ENCODE peak calls at places on chromosomes 11 and 22, in nine cellular contexts. O is tibial nerve, B is GM10248, L is H9, T is dorsolateral prefrontal cortex, A is prostate gland, D is AG09309, X is GM23338, N is type B pancreatic cell. R is an unnamed sample.

GRCh38 chr11:57792870-57793269 is 31.3 kb downstream of the CTNND1 start:
- DNase-seq in T (no peak), B (no peak), O (no peak), N (no peak), A (no peak), L (no peak), D (no peak), X (no peak), R (no peak)

GRCh38 chr11:118321386-118322082 is 17.0 kb downstream of the CD3E start:
- DNase-seq in O (no peak), L (no peak), N (no peak), X (no peak), B (no peak), A (no peak), D (no peak), T (no peak), R (no peak)

GRCh38 chr11:71102251-71102995 is 150.0 kb downstream of the SHANK2 start:
- DNase-seq in N (no peak), B (no peak), T (no peak), D (no peak), X (no peak), A (no peak), L (no peak), O (no peak), R (no peak)

GRCh38 chr11:86931965-86932332 is 23.2 kb downstream of the FZD4 start:
- DNase-seq in T (no peak), B (no peak), X (no peak), A (no peak), D (no peak), O (no peak), L (no peak), N (no peak), R (no peak)

GRCh38 chr11:17277024-17277584 is 565 bp downstream of the NUCB2 start:
- DNase-seq in L (no peak), N (no peak), B (peak), O (no peak), A (peak), D (no peak), T (no peak), X (peak), R (no peak)

GRCh38 chr11:105718641-105719040 is 108.8 kb downstream of the GRIA4 start:
- DNase-seq in X (peak), D (no peak), B (no peak), L (no peak), T (no peak), N (no peak), A (no peak), O (no peak), R (no peak)

GRCh38 chr22:45006873-45007246 is 2.9 kb downstream of the PHF21B start:
- DNase-seq in D (no peak), T (peak), B (no peak), X (peak), L (no peak), N (no peak), A (peak), O (no peak), R (peak)

GRCh38 chr22:20882855-20883254 is 24.0 kb downstream of the SNAP29 start:
- DNase-seq in O (no peak), A (no peak), T (no peak), B (no peak), L (no peak), N (no peak), X (no peak), D (no peak), R (no peak)

GRCh38 chr11:133176748-133177147 is 355.6 kb downstream of the OPCML start:
- DNase-seq in T (no peak), N (no peak), B (no peak), O (no peak), A (no peak), X (no peak), L (no peak), D (no peak), R (no peak)

GRCh38 chr11:116871248-116871647 is 33.8 kb upstream of the APOA1 start:
- DNase-seq in D (peak), L (no peak), A (no peak), B (no peak), O (no peak), N (no peak), X (no peak), T (no peak), R (no peak)

GRCh38 chr11:131694526-131695424 is 324.4 kb downstream of the NTM start:
- DNase-seq in O (peak), A (peak), D (no peak), L (peak), B (peak), N (peak), T (peak), X (peak), R (peak)

GRCh38 chr22:33894036-33894435 is 26.2 kb downstream of the LARGE1 start:
- DNase-seq in X (no peak), D (no peak), T (no peak), A (no peak), O (no peak), N (no peak), B (no peak), L (no peak), R (no peak)

GRCh38 chr22:29816128-29816527 is 21.9 kb downstream of the ASCC2 start:
- DNase-seq in D (no peak), L (no peak), X (no peak), B (no peak), N (no peak), A (no peak), O (no peak), T (no peak), R (no peak)

GRCh38 chr11:11966826-11967668 is 41.4 kb downstream of the DKK3 start:
- DNase-seq in B (peak), L (peak), N (peak), A (peak), D (no peak), O (peak), T (peak), X (peak), R (peak)

GRCh38 chr11:115927823-115928329 is 423.7 kb upstream of the CADM1 start:
- DNase-seq in D (no peak), X (no peak), A (no peak), N (no peak), T (no peak), O (no peak), L (no peak), B (peak), R (no peak)

GRCh38 chr11:70662691-70663098 is 264.4 kb downstream of the CTTN start:
- DNase-seq in D (no peak), A (no peak), X (peak), T (no peak), L (peak), N (no peak), B (no peak), O (no peak), R (no peak)

GRCh38 chr11:17432041-17432440 is 43.6 kb upstream of the KCNJ11 start:
- DNase-seq in D (no peak), N (no peak), A (no peak), L (no peak), T (no peak), X (no peak), O (no peak), B (no peak), R (no peak)

GRCh38 chr22:20803696-20804324 is 29.9 kb downstream of the SERPIND1 start:
- DNase-seq in T (peak), D (no peak), N (no peak), O (no peak), A (no peak), L (peak), X (peak), B (peak), R (peak)

GRCh38 chr22:31504282-31504681 is 7.9 kb downstream of the SFI1 start:
- DNase-seq in L (no peak), O (no peak), B (no peak), X (no peak), N (no peak), T (no peak), A (no peak), D (no peak), R (no peak)

GRCh38 chr22:18065256-18065655 is 12.5 kb upstream of the PEX26 start:
- DNase-seq in A (no peak), L (peak), T (no peak), O (no peak), X (peak), B (no peak), D (no peak), N (no peak), R (no peak)

GRCh38 chr11:67195971-67196418 is 70.3 kb upstream of the GRK2 start:
- DNase-seq in D (peak), L (no peak), N (no peak), B (no peak), T (no peak), O (no peak), X (peak), A (no peak), R (no peak)

GRCh38 chr22:37634505-37635002 is 4.9 kb upstream of the SH3BP1 start:
- DNase-seq in O (no peak), N (no peak), X (peak), D (no peak), B (no peak), L (no peak), A (no peak), T (no peak), R (no peak)

GRCh38 chr22:46000081-46001027 is 23.4 kb upstream of the WNT7B start:
- DNase-seq in D (no peak), T (no peak), X (no peak), N (no peak), B (no peak), A (no peak), O (no peak), L (no peak), R (no peak)

GRCh38 chr11:72239296-72239848 is 4.6 kb downstream of the PHOX2A start:
- DNase-seq in O (no peak), D (no peak), L (peak), A (no peak), N (no peak), B (peak), X (peak), T (no peak), R (no peak)

GRCh38 chr11:30683176-30683575 is 97.0 kb upstream of the MPPED2 start:
- DNase-seq in T (no peak), D (no peak), N (no peak), X (no peak), A (no peak), O (no peak), L (no peak), B (no peak), R (no peak)

GRCh38 chr11:47393163-47394049 is 15.0 kb upstream of the SLC39A13 start:
- DNase-seq in B (peak), A (no peak), O (no peak), L (peak), X (no peak), N (no peak), D (no peak), T (no peak), R (no peak)

GRCh38 chr22:35411112-35411511 is 11.2 kb downstream of the MCM5 start:
- DNase-seq in X (no peak), A (no peak), O (no peak), T (no peak), N (no peak), B (peak), D (no peak), L (no peak), R (no peak)

GRCh38 chr11:32172771-32173170 is 81.9 kb downstream of the RCN1 start:
- DNase-seq in X (peak), O (no peak), N (no peak), B (no peak), D (no peak), L (no peak), T (no peak), A (peak), R (no peak)

GRCh38 chr22:27218521-27218920 is 561.1 kb downstream of the MIAT start:
- DNase-seq in L (no peak), X (no peak), B (no peak), T (no peak), N (no peak), D (no peak), A (no peak), O (no peak), R (no peak)

GRCh38 chr11:87301785-87302540 is 264.2 kb downstream of the TMEM135 start:
- DNase-seq in X (peak), A (no peak), T (no peak), B (no peak), D (no peak), L (no peak), O (no peak), N (no peak), R (no peak)

GRCh38 chr11:68503792-68504191 is 43.2 kb downstream of the PPP6R3 start:
- DNase-seq in B (no peak), N (no peak), A (no peak), O (no peak), T (no peak), L (no peak), D (no peak), X (no peak), R (no peak)

GRCh38 chr22:38315801-38316339 is 1.4 kb downstream of the CSNK1E start:
- DNase-seq in D (no peak), T (no peak), L (no peak), B (no peak), A (no peak), X (no peak), O (no peak), N (no peak), R (no peak)

GRCh38 chr11:131910491-131911387 is 540.3 kb downstream of the NTM start:
- DNase-seq in A (no peak), X (peak), B (peak), T (no peak), O (no peak), L (peak), D (no peak), N (no peak), R (peak)

GRCh38 chr11:60782393-60783140 is 2.6 kb upstream of the MS4A10 start:
- DNase-seq in D (no peak), N (no peak), A (no peak), L (no peak), O (no peak), T (no peak), B (no peak), X (no peak), R (no peak)

GRCh38 chr22:44702479-44703219 is 645 bp downstream of the PRR5 start:
- DNase-seq in O (no peak), B (no peak), X (peak), T (no peak), N (no peak), D (no peak), L (peak), A (peak), R (peak)

GRCh38 chr11:18527512-18527911 is 770 bp upstream of the TSG101 start:
- DNase-seq in X (no peak), O (no peak), L (no peak), N (no peak), B (no peak), D (peak), A (no peak), T (no peak), R (no peak)

GRCh38 chr11:72950685-72951084 is 136.5 kb downstream of the ATG16L2 start:
- DNase-seq in B (no peak), X (peak), N (no peak), T (no peak), A (no peak), O (no peak), L (no peak), D (no peak), R (no peak)

GRCh38 chr22:27405672-27406388 is 395.7 kb downstream of the MN1 start:
- DNase-seq in B (peak), X (peak), T (peak), A (peak), L (peak), N (no peak), O (peak), D (no peak), R (peak)

GRCh38 chr11:19259487-19260345 is 19.0 kb upstream of the E2F8 start:
- DNase-seq in D (no peak), B (peak), L (peak), N (no peak), X (peak), T (peak), O (peak), A (peak), R (peak)

DNA sequence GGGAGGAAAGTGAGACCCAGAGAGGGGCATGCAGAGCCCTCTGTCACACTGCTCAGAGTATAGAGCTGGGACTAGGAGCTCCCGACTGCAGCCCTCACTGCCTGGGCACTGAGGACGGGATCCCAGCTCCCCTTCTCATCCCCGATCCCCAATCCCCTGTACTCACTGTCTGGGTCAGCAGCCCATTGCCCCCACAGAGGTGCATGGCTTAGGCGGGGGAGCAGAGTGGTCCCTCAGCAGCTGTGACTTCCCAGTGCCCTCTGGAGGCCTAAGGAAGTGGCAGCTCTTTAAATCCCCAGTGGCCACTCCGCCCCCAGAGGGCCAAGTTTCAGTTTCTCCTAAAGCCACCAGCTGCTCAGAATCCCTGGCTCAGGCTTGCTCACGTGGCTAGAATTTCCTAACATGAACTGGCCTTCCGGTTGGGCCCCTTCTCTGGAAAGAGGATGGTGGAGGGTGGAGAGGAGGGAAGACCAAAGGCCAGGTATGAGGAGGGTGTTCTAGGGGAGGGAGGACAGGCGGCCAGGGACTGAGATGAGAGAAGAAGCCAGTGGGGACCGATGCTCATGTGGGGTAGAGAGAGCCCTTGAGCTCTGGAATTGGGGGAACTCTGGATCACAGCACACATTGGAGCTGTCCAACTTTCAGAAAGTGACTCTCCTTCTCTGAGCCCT is at the start of gene BATF2:
- DNase-seq in D (peak), T (no peak), N (no peak), A (peak), X (peak), L (peak), O (peak), B (peak), R (no peak)
- TF ChIP-seq CTCF in D (peak), T (peak), N (peak), A (no peak), X (peak), L (peak), O (peak), B (peak), R (peak)

GRCh38 chr11:79321282-79321681 is 119.5 kb downstream of the TENM4 start:
- DNase-seq in X (no peak), N (no peak), T (no peak), D (peak), B (no peak), L (no peak), A (no peak), O (no peak), R (no peak)
- TF ChIP-seq CTCF in X (no peak), N (no peak), T (no peak), D (no peak), B (no peak), L (no peak), A (no peak), O (no peak), R (no peak)

DNA sequence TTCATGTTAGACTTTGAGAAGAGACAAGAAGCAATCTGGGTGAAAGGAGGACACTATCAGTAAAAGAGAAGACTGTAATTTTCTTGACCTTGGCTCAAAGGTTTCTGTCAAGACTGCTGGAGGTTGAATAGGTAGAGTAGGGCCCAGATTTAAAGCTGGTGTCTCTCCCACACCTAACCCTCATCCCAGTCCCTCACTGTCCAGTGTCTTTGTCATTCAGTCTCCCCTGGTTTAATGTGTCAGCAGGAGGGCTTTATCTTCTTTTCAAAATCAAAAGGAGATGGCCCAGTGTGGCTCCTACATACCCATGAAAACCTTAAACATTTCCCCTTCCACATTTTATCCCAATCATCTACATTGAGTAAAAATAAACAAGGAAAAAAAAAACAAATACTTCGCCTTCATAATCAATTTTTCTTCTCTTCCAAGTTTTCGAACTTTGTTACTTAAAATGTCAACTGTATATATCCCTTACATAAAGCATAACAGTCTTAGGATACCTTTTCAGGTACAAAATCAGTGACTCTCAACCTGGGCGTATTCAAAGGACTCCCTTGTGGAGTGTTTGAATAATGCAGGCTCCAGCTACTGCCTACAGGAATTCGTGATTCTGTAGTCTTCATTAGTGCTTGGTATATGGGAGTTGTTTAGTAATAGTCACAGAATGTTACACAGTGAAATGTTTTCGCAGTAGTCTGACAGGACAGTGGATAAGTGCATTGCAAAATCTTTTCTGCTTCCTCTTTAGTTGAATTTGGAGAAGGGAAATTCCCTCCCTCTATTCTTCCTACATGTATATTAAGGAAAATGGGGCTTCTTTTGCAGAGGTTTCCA is 87.2 kb downstream of the FAT3 start:
- DNase-seq in X (peak), L (peak), D (no peak), N (no peak), T (no peak), A (no peak), B (no peak), O (no peak), R (no peak)
- TF ChIP-seq CTCF in X (peak), L (peak), D (no peak), N (peak), T (no peak), A (no peak), B (no peak), O (no peak), R (peak)

DNA sequence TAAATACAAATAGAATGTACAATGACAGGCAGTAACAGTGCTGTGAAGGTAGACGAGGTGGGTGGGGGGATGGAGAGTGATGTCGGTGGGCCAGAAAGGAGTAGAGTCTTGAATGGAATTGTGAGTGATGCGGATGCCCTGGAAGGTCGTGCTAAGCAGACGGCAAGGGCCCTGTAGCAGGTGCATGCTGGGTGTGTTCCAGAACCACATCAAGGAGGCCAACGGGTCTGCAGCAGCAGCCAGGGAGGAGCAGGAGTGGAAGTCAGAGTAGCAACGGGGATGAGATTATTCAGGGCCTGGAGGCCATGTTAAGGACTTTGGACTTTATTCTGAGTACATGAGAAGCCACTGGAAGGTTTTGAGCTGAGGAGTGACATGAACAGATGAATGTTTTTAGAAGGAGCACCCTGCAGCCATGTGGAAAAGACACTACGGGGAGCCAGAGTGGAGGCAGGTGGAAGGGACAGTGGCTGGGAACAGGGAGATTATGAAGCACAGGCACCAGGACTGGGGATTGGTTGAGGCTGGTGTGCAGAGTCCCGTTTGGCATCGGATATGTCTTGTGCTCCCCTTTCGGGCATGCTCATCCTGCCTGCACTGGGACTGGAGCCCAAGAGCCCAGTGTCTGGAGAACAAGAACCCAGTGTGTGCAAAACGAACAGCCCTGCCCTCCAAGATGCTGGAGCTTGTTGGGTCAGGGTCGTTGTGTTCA is 74.1 kb downstream of the COMMD9 start:
- DNase-seq in L (no peak), T (no peak), X (no peak), D (no peak), N (no peak), A (no peak), B (no peak), O (no peak), R (no peak)
- TF ChIP-seq CTCF in L (no peak), T (no peak), X (no peak), D (no peak), N (no peak), A (no peak), B (no peak), O (no peak), R (no peak)

GRCh38 chr11:56394381-56394780 is 18.1 kb upstream of the OR5AL1 start:
- DNase-seq in T (no peak), X (no peak), N (no peak), A (no peak), O (no peak), D (no peak), L (no peak), B (no peak), R (no peak)

DNA sequence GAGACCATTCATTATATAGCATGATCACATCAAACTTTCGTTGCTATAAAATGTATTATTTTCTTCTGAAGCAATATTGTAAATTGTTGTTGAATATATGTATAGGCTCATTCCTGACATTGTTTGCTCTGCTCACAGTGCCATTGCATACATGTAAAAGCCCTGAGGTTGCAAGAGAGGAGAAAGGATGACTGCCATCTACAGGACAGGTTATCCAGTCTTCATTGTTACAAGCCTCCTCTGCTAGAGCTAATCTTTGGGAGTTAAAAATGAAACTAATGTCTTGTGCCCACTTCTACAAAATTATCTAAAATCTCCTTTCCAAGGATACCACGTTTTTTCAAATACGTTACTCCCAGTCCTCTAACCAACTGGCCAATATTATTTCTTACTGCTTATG is 16.4 kb upstream of the OR5AL1 start:
- DNase-seq in O (no peak), X (peak), D (no peak), T (no peak), B (no peak), L (no peak), N (no peak), A (no peak), R (no peak)
- TF ChIP-seq CTCF in O (no peak), X (peak), D (no peak), T (no peak), B (no peak), L (peak), N (no peak), A (no peak), R (peak)